ENCODE peak calls at places on chromosomes 13 and 19, in nine cellular contexts. Z is heart left ventricle; O is activated CD4-positive, alpha-beta T cell treated with anti-CD3 and anti-CD28 coated beads, Interleukin-2, amount 10 ng/mL, durations not matched to agents 7 days and 5 days; G is H54; B is HT-29; L is RPMI7951; P is stimulated activated CD4-positive, alpha-beta T cell treated with anti-CD3 and anti-CD28 coated beads, TNF-alpha, amount 100 ng/mL, for 4 hours; R is iris pigment epithelial cell; C is left colon. Q is an unnamed sample.

GRCh38 chr13:111908981-111909380 is 158.0 kb upstream of the SOX1 start:
- DNase-seq in O (no peak), R (no peak), P (no peak), G (no peak), C (no peak), B (no peak), Z (no peak), L (no peak), Q (no peak)

GRCh38 chr19:16125738-16126495 is 14.2 kb downstream of the RAB8A start:
- DNase-seq in Z (no peak), O (no peak), C (no peak), L (no peak), G (peak; percentile 51), R (no peak), B (no peak), P (no peak), Q (no peak)

GRCh38 chr19:28026636-28027035 is 1186.3 kb downstream of the UQCRFS1 start:
- DNase-seq in P (no peak), R (no peak), L (no peak), B (no peak), O (no peak), C (no peak), G (no peak), Z (no peak), Q (no peak)

GRCh38 chr13:99382428-99383133 is 75.4 kb upstream of the GPR183 start:
- DNase-seq in C (peak; percentile 57), O (peak; percentile 65), Z (no peak), P (no peak), G (no peak), R (no peak), B (no peak), L (no peak), Q (no peak)

GRCh38 chr13:77896977-77897376 is 21.7 kb downstream of the EDNRB start:
- DNase-seq in Z (no peak), B (no peak), P (no peak), O (no peak), G (no peak), C (no peak), L (no peak), R (no peak), Q (no peak)

GRCh38 chr13:33992891-33993336 is 175.0 kb downstream of the RFC3 start:
- DNase-seq in O (no peak), Z (no peak), P (no peak), B (no peak), R (no peak), G (no peak), C (no peak), L (no peak), Q (no peak)

GRCh38 chr13:112447761-112448603 is 71.8 kb downstream of the SPACA7 start:
- DNase-seq in L (no peak), B (no peak), O (no peak), G (no peak), R (no peak), Z (no peak), P (no peak), C (peak; percentile 40), Q (no peak)

GRCh38 chr13:100361504-100361903 is 227.1 kb downstream of the GGACT start:
- DNase-seq in O (no peak), Z (no peak), G (no peak), B (no peak), L (peak; percentile 61), P (no peak), R (no peak), C (no peak), Q (no peak)

GRCh38 chr13:80486407-80486806 is 145.5 kb upstream of the SPRY2 start:
- DNase-seq in L (no peak), R (no peak), Z (no peak), G (no peak), C (no peak), P (no peak), O (no peak), B (no peak), Q (no peak)

GRCh38 chr13:85313761-85314503 is 485.3 kb downstream of the SLITRK6 start:
- DNase-seq in Z (no peak), R (peak; percentile 27), P (no peak), L (peak; percentile 79), C (no peak), O (no peak), B (peak; percentile 83), G (peak; percentile 8), Q (peak; percentile 18)

GRCh38 chr13:113371061-113371460 is 7.1 kb upstream of the GRTP1 start:
- DNase-seq in Z (no peak), O (no peak), L (no peak), C (no peak), B (no peak), R (no peak), P (no peak), G (no peak), Q (no peak)

GRCh38 chr19:35232912-35233311 is 4.4 kb upstream of the FAM187B start:
- DNase-seq in P (no peak), B (no peak), Z (no peak), G (no peak), R (no peak), O (no peak), C (no peak), L (no peak), Q (no peak)

GRCh38 chr19:57946316-57946715 is 1.2 kb downstream of the ZNF256 start:
- DNase-seq in C (no peak), Z (no peak), P (no peak), R (no peak), B (no peak), L (no peak), G (no peak), O (no peak), Q (no peak)

GRCh38 chr13:31775686-31776085 is 36.4 kb downstream of the RXFP2 start:
- DNase-seq in O (no peak), P (no peak), C (no peak), G (no peak), Z (peak; percentile 63), L (no peak), B (no peak), R (no peak), Q (no peak)

GRCh38 chr19:56066152-56067023 is 54.7 kb downstream of the ZNF787 start:
- DNase-seq in C (peak; percentile 66), Z (peak; percentile 68), O (peak; percentile 53), L (peak; percentile 48), P (peak; percentile 49), R (no peak), B (peak; percentile 93), G (peak; percentile 92), Q (peak; percentile 46)

GRCh38 chr13:40273173-40274000 is 393.1 kb downstream of the FOXO1 start:
- DNase-seq in Z (no peak), L (no peak), O (no peak), G (no peak), R (no peak), B (no peak), C (no peak), P (no peak), Q (no peak)

GRCh38 chr19:40783711-40784110 is 5.7 kb downstream of the RAB4B start:
- DNase-seq in B (no peak), Z (no peak), O (no peak), G (no peak), C (no peak), L (no peak), R (no peak), P (no peak), Q (no peak)

GRCh38 chr13:63636231-63636993 is 2220.8 kb upstream of the PCDH20 start:
- DNase-seq in P (no peak), G (no peak), Z (no peak), B (peak; percentile 29), L (no peak), R (peak; percentile 5), C (no peak), O (no peak), Q (peak; percentile 42)

GRCh38 chr19:18321729-18322091 is 1.2 kb downstream of the LSM4 start:
- DNase-seq in O (peak; percentile 62), L (peak; percentile 38), Z (no peak), P (no peak), R (no peak), C (no peak), B (no peak), G (no peak), Q (peak; percentile 35)

GRCh38 chr13:64154514-64154913 is 2738.9 kb upstream of the PCDH20 start:
- DNase-seq in Z (no peak), G (no peak), B (peak; percentile 14), L (peak; percentile 6), C (no peak), R (peak; percentile 27), P (no peak), O (no peak), Q (peak; percentile 67)

GRCh38 chr13:98509271-98510155 is 67.4 kb downstream of the STK24 start:
- DNase-seq in P (no peak), G (peak; percentile 70), Z (peak; percentile 74), R (peak; percentile 91), C (peak; percentile 69), B (peak; percentile 54), L (peak; percentile 92), O (peak; percentile 44), Q (peak; percentile 88)

GRCh38 chr13:103062079-103062478 is 4.1 kb downstream of the SLC10A2 start:
- DNase-seq in L (no peak), Z (no peak), B (no peak), R (no peak), P (no peak), O (no peak), C (no peak), G (no peak), Q (no peak)

GRCh38 chr13:97911311-97912138 is 42.0 kb upstream of the IPO5 start:
- DNase-seq in C (peak; percentile 4), O (no peak), L (peak; percentile 34), Z (no peak), R (peak; percentile 19), B (peak; percentile 64), P (no peak), G (peak; percentile 25), Q (no peak)

GRCh38 chr13:51733656-51734334 is 70.2 kb downstream of the DHRS12 start:
- DNase-seq in P (no peak), B (peak; percentile 18), C (no peak), G (no peak), R (no peak), O (no peak), Z (no peak), L (peak; percentile 9), Q (no peak)

GRCh38 chr19:7636691-7637373 is at the start of gene STXBP2:
- DNase-seq in G (no peak), O (peak; percentile 91), Z (peak; percentile 54), B (peak; percentile 76), L (no peak), C (peak; percentile 93), R (peak; percentile 31), P (peak; percentile 89), Q (peak; percentile 58)

GRCh38 chr13:46062190-46062589 is 9.6 kb upstream of the ZC3H13 start:
- DNase-seq in G (no peak), L (peak; percentile 74), P (no peak), O (no peak), R (peak; percentile 87), B (no peak), Z (no peak), C (no peak), Q (peak; percentile 60)

GRCh38 chr19:44648536-44649370 is 5.0 kb downstream of the PVR start:
- DNase-seq in C (no peak), R (peak; percentile 65), G (no peak), O (no peak), Z (peak; percentile 76), P (no peak), B (no peak), L (peak; percentile 35), Q (peak; percentile 72)

GRCh38 chr13:61183670-61184069 is 232.0 kb downstream of the PCDH20 start:
- DNase-seq in G (no peak), Z (no peak), O (no peak), L (no peak), B (no peak), R (no peak), P (no peak), C (no peak), Q (no peak)

GRCh38 chr13:45441633-45442032 is 23.1 kb upstream of the COG3 start:
- DNase-seq in G (no peak), R (peak; percentile 54), Z (no peak), B (peak; percentile 23), O (peak; percentile 23), L (peak; percentile 45), P (no peak), C (no peak), Q (peak; percentile 76)

GRCh38 chr19:41595258-41595889 is 19.4 kb downstream of the CEACAM21 start:
- DNase-seq in O (peak; percentile 80), G (peak; percentile 74), C (peak; percentile 55), Z (peak; percentile 37), B (peak; percentile 95), P (peak; percentile 51), L (peak; percentile 83), R (peak; percentile 83), Q (peak; percentile 91)

GRCh38 chr13:37695200-37695599 is 96.6 kb upstream of the POSTN start:
- DNase-seq in P (no peak), Z (no peak), B (peak; percentile 20), G (no peak), L (peak; percentile 17), R (no peak), C (no peak), O (no peak), Q (no peak)